ENCODE peak calls at places on chromosomes 7 and 10, in ten cellular contexts. P is cardiac muscle cell, U is hepatocyte, N is RWPE1, X is brain microvascular endothelial cell, G is fibroblast of the aortic adventitia, Z is HFFc6, A is neural crest cell, L is SK-N-SH, E is HepG2. I is an unnamed sample.

GRCh38 chr7:1567893-1568292 is 1.9 kb downstream of the PSMG3 start:
- DNase-seq in U (peak), A (no peak), P (no peak), L (peak), Z (no peak), E (no peak), N (no peak), G (peak), X (peak), I (no peak)

GRCh38 chr7:1270181-1270580 is 37.5 kb downstream of the UNCX start:
- DNase-seq in E (no peak), N (no peak), P (no peak), A (no peak), X (no peak), Z (no peak), G (no peak), U (no peak), L (no peak), I (no peak)

GRCh38 chr10:120542591-120542990 is 85.6 kb downstream of the PLPP4 start:
- DNase-seq in X (no peak), N (no peak), U (no peak), A (no peak), E (no peak), P (no peak), L (no peak), Z (no peak), G (no peak), I (no peak)

GRCh38 chr10:77111611-77112550 is 525.7 kb downstream of the KCNMA1 start:
- DNase-seq in E (peak), U (peak), N (peak), A (peak), G (peak), P (peak), X (peak), L (peak), Z (peak), I (no peak)

GRCh38 chr10:17335065-17335464 is 107.0 kb downstream of the VIM start:
- DNase-seq in Z (peak), U (no peak), P (peak), X (no peak), L (no peak), N (peak), A (no peak), G (peak), E (no peak), I (no peak)

GRCh38 chr10:30043476-30044270 is 15.7 kb downstream of the JCAD start:
- DNase-seq in A (no peak), X (no peak), N (no peak), L (no peak), E (no peak), Z (no peak), U (no peak), G (no peak), P (no peak), I (peak)

GRCh38 chr10:133365461-133366129 is 7.6 kb downstream of the ECHS1 start:
- DNase-seq in N (no peak), Z (no peak), X (no peak), U (no peak), P (no peak), G (no peak), E (no peak), A (no peak), L (no peak), I (no peak)

GRCh38 chr10:92047215-92047614 is 123.6 kb downstream of the BTAF1 start:
- DNase-seq in E (no peak), Z (no peak), A (no peak), N (no peak), U (no peak), L (no peak), G (no peak), P (no peak), X (no peak), I (no peak)

GRCh38 chr10:44982114-44982460 is 3.5 kb upstream of the DEPP1 start:
- DNase-seq in Z (no peak), A (no peak), G (no peak), P (no peak), E (no peak), L (no peak), U (no peak), X (peak), N (no peak), I (peak)

GRCh38 chr10:49633327-49634045 is 19.6 kb downstream of the CHAT start:
- DNase-seq in G (no peak), A (no peak), P (no peak), Z (no peak), L (peak), E (no peak), U (no peak), N (no peak), X (no peak), I (no peak)

GRCh38 chr10:89047397-89047796 is 56.8 kb downstream of the FAS start:
- DNase-seq in L (no peak), X (no peak), P (peak), U (no peak), Z (peak), E (no peak), A (no peak), N (no peak), G (peak), I (no peak)

GRCh38 chr10:15472008-15472407 is 100.9 kb upstream of the FAM171A1 start:
- DNase-seq in G (peak), U (no peak), X (no peak), E (no peak), P (peak), L (no peak), Z (no peak), N (no peak), A (no peak), I (no peak)

GRCh38 chr10:110865184-110865803 is 6.4 kb upstream of the PDCD4 start:
- DNase-seq in L (no peak), G (peak), E (no peak), A (no peak), P (peak), N (peak), Z (peak), X (no peak), U (peak), I (peak)

GRCh38 chr7:4774804-4775280 is 581 bp upstream of the AP5Z1 start:
- DNase-seq in E (peak), L (peak), P (peak), A (no peak), G (peak), U (peak), X (peak), Z (peak), N (peak), I (no peak)

GRCh38 chr10:131886181-131886716 is 14.6 kb upstream of the PPP2R2D start:
- DNase-seq in X (no peak), Z (no peak), A (no peak), E (no peak), G (no peak), U (no peak), L (no peak), N (no peak), P (no peak), I (no peak)

GRCh38 chr7:47357863-47358262 is 224.0 kb downstream of the TNS3 start:
- DNase-seq in N (no peak), G (no peak), X (no peak), P (no peak), A (no peak), Z (no peak), U (no peak), L (no peak), E (no peak), I (peak)

GRCh38 chr7:93245525-93246432 is 13.6 kb downstream of the VPS50 start:
- DNase-seq in G (peak), Z (peak), E (peak), U (peak), P (peak), L (peak), A (no peak), X (no peak), N (peak), I (no peak)

GRCh38 chr7:101120315-101120714 is 6.6 kb upstream of the SERPINE1 start:
- DNase-seq in E (no peak), P (no peak), Z (no peak), U (no peak), X (no peak), N (no peak), G (no peak), L (no peak), A (no peak), I (no peak)

GRCh38 chr10:122646511-122647382 is 52.9 kb downstream of the C10orf120 start:
- DNase-seq in A (no peak), E (no peak), N (no peak), Z (no peak), X (no peak), U (no peak), G (no peak), P (no peak), L (no peak), I (no peak)

GRCh38 chr10:65861249-65861648 is 1064.6 kb upstream of the LRRTM3 start:
- DNase-seq in Z (no peak), P (no peak), N (peak), L (no peak), X (peak), E (no peak), G (no peak), A (no peak), U (peak), I (no peak)

GRCh38 chr10:77162697-77163096 is 474.9 kb downstream of the KCNMA1 start:
- DNase-seq in Z (peak), N (peak), X (peak), P (no peak), A (no peak), U (no peak), L (no peak), E (no peak), G (no peak), I (no peak)

GRCh38 chr7:159015081-159015893 is 129.4 kb downstream of the VIPR2 start:
- DNase-seq in L (no peak), N (no peak), G (peak), X (peak), A (no peak), E (no peak), P (no peak), Z (no peak), U (peak), I (peak)

GRCh38 chr7:94648731-94649130 is 7.2 kb downstream of the SGCE start:
- DNase-seq in P (no peak), Z (no peak), A (no peak), E (no peak), U (no peak), N (no peak), L (no peak), X (no peak), G (no peak), I (no peak)

GRCh38 chr10:130099344-130099743 is 11.3 kb downstream of the C10orf143 start:
- DNase-seq in A (no peak), G (no peak), Z (no peak), L (no peak), E (no peak), N (no peak), U (no peak), X (no peak), P (no peak), I (no peak)

GRCh38 chr10:6840766-6841165 is 260.7 kb upstream of the PRKCQ start:
- DNase-seq in X (no peak), N (no peak), L (no peak), A (no peak), U (no peak), E (no peak), G (peak), Z (no peak), P (peak), I (no peak)

GRCh38 chr10:59688921-59689351 is 20.7 kb downstream of the SLC16A9 start:
- DNase-seq in Z (no peak), X (no peak), P (no peak), A (no peak), U (no peak), L (no peak), G (no peak), N (peak), E (no peak), I (no peak)

GRCh38 chr7:16978358-16979244 is 96.8 kb upstream of the AGR3 start:
- DNase-seq in X (peak), U (no peak), N (peak), P (peak), L (no peak), G (peak), A (no peak), E (peak), Z (peak), I (no peak)

GRCh38 chr7:5238500-5238899 is 44.2 kb upstream of the SLC29A4 start:
- DNase-seq in A (no peak), Z (no peak), X (no peak), U (no peak), N (no peak), P (no peak), L (no peak), G (no peak), E (peak), I (no peak)

GRCh38 chr7:76430211-76430610 is 5.5 kb downstream of the ZP3 start:
- DNase-seq in Z (no peak), G (no peak), U (no peak), E (no peak), X (no peak), L (no peak), N (no peak), A (no peak), P (no peak), I (no peak)

GRCh38 chr10:23439920-23440875 is 1.3 kb downstream of the OTUD1 start:
- DNase-seq in L (peak), P (peak), N (peak), E (no peak), A (no peak), X (peak), G (peak), Z (peak), U (peak), I (peak)

GRCh38 chr7:10802011-10802410 is 171.7 kb upstream of the PHF14 start:
- DNase-seq in U (no peak), E (no peak), A (no peak), L (no peak), Z (no peak), P (no peak), G (no peak), X (no peak), N (no peak), I (no peak)

GRCh38 chr10:85032981-85033380 is 704.6 kb downstream of the CCSER2 start:
- DNase-seq in U (no peak), X (no peak), E (no peak), N (no peak), A (no peak), Z (no peak), L (no peak), P (no peak), G (no peak), I (peak)

GRCh38 chr7:113608786-113609185 is 310.0 kb downstream of the PPP1R3A start:
- DNase-seq in X (peak), N (no peak), A (no peak), U (no peak), Z (no peak), E (no peak), G (no peak), L (no peak), P (no peak), I (no peak)

GRCh38 chr7:128056901-128057300 is 25.7 kb upstream of the LRRC4 start:
- DNase-seq in Z (peak), P (peak), L (no peak), X (peak), E (no peak), U (peak), A (no peak), N (no peak), G (peak), I (no peak)

GRCh38 chr10:90718185-90718584 is 139.7 kb downstream of the HTR7 start:
- DNase-seq in N (no peak), G (peak), E (no peak), U (no peak), P (peak), X (peak), L (no peak), A (no peak), Z (no peak), I (no peak)

GRCh38 chr10:63210611-63211196 is 77.6 kb downstream of the NRBF2 start:
- DNase-seq in L (no peak), X (no peak), P (no peak), U (no peak), A (no peak), N (no peak), E (no peak), Z (no peak), G (peak), I (no peak)

GRCh38 chr10:131840788-131841118 is 60.1 kb upstream of the PPP2R2D start:
- DNase-seq in Z (no peak), P (no peak), G (no peak), N (no peak), L (no peak), E (no peak), A (no peak), X (no peak), U (no peak), I (no peak)

GRCh38 chr10:17200035-17200884 is 1.2 kb downstream of the TRDMT1 start:
- DNase-seq in X (no peak), L (no peak), A (no peak), N (no peak), Z (peak), G (peak), P (peak), U (no peak), E (no peak), I (no peak)

DNA sequence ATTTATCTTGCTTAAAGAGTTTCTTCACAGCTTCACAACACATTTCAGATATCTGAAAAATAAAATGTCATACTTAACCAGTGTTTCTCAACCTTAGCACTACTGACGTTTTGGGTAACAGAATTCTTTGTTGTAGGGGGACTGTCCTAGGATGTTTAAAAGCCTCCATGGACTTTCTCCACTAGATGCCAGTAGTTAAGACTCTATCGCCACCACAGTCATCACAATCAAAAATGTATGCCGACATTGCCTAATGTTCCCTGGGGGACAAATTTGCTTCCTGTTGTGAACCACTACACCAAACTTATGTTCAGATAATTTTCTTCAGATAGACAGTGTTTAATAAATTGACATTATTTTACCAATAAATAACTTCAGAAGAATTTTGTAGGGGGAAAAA is 13.4 kb downstream of the NOC3L start:
- DNase-seq in P (peak), A (no peak), U (no peak), L (no peak), N (no peak), X (no peak), E (no peak), Z (no peak), G (peak), I (no peak)
- TF ChIP-seq CTCF in P (no peak), A (no peak), U (no peak), L (no peak), N (no peak), X (peak), E (no peak), Z (no peak), G (no peak), I (no peak)

GRCh38 chr7:27105161-27106122 is 3.0 kb upstream of the HOXA2 start:
- DNase-seq in E (no peak), N (no peak), U (no peak), X (no peak), P (no peak), G (peak), L (no peak), Z (no peak), A (no peak), I (no peak)

GRCh38 chr7:27101906-27102577 is 441 bp downstream of the HOXA2 start:
- DNase-seq in X (no peak), U (no peak), A (no peak), N (no peak), P (no peak), G (no peak), E (no peak), L (no peak), Z (no peak), I (no peak)

GRCh38 chr7:27104244-27105149 is 2.0 kb upstream of the HOXA2 start:
- DNase-seq in P (no peak), X (no peak), U (no peak), G (peak), Z (no peak), E (no peak), A (no peak), L (no peak), N (no peak), I (no peak)

GRCh38 chr7:27102578-27103442 is at the start of gene HOXA2:
- DNase-seq in X (no peak), L (no peak), P (no peak), U (no peak), E (no peak), N (no peak), A (no peak), G (peak), Z (no peak), I (peak)

DNA sequence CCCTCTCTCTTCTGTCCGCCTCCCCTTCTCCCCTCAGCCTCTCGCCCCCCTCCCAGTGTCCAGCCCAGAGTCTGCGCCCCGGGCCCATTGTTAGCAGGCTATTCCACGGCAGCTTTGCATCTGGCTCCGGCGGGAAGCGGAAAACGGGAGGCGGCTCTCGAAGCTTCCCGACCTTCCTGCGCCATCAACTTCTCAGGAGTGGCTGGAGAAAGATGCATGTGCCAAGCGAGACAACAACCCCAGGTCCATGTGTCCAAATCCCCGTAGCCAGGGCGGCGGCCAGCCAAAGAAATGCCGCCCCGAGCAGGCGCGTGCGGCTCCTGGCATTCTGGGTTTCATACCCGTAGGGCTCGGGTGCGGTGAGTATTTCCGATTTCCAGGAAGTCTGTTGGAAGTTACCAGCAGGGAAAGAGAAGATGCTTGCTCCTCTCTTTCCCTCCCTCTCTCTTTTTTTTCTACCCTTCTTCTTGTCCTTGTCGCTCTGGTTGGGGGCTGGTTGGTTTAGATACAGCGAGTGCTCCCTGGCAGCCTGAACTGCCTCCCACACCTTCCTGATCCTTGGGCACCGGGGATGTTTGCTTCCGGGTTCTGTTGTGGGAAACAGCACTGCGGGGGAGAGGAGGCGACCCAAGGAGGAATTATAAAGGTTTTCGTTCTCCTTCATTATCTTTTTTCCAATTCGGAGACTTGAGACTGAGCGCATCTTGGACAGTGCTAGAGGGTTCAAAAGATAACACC is 1.2 kb upstream of the HOXA2 start:
- DNase-seq in Z (no peak), N (no peak), L (no peak), U (no peak), A (no peak), E (no peak), P (no peak), G (peak), X (no peak), I (no peak)
- TF ChIP-seq CTCF in Z (no peak), N (no peak), L (no peak), U (no peak), A (no peak), E (no peak), P (no peak), G (no peak), X (no peak), I (no peak)

GRCh38 chr10:37488792-37489657 is 363.6 kb downstream of the ANKRD30A start:
- DNase-seq in Z (peak), X (peak), P (no peak), U (no peak), L (no peak), E (peak), N (peak), A (no peak), G (peak), I (no peak)
- TF ChIP-seq CTCF in Z (no peak), X (no peak), P (no peak), U (no peak), L (peak), E (no peak), N (no peak), A (no peak), G (no peak), I (no peak)

DNA sequence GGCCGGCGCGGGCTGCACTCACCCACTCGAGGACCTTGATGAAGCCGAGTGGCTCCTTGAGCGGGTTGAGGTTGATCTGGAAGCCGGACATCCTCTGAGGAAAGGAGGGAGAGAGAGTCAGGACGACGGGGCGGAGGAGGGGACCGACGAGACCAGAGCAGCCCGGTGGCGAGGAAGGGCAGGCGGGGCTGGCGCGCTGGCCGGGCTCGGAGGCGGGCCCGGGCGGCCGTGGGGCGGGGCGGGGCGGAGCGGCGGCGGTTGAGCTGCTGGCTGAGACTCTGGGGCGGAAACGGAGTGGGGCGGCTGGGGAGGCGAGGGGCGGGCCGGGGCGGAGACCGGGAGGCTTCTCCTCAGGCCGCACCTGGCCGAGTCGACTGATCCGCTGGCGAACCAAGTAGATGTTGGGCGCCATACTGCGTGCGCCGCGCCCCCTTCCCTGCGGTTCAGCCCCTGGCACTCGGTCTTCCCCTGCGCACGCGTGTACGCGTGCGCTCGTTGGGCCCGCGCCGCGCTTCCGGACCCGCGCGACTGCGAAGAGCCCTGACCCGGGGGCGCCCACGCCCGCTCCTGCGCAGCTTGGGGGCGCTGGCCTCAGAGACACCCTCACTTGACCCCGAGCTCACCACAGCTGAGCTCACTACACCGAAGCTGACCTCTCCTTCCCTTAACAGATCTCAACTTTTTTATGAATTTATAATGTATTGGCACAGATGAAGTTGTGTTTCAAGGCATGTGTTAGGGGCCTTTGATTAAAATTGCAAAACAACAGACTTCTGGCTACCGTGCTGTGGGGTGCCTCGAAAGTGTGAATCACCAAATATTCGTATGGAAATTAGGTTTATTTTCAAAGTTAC is at the start of gene SYPL1:
- DNase-seq in L (peak), U (peak), X (peak), A (peak), P (peak), G (peak), N (peak), Z (peak), E (peak), I (peak)
- TF ChIP-seq CTCF in L (peak), U (peak), X (no peak), A (no peak), P (no peak), G (no peak), N (no peak), Z (peak), E (peak), I (no peak)

I was measured in upper lobe of left lung.